ENCODE peak calls at places on chromosomes 5 and 9, in nine cellular contexts. L is C1 segment of cervical spinal cord, M is activated B cell treated with CpG ODN at 0.5 μM for 24 hours, J is lower lobe of right lung, C is head of caudate nucleus, E is epithelial cell of esophagus, O is small intestine, F is AG09319, D is amygdala. B is an unnamed sample.

GRCh38 chr5:553874-554273 is 29.6 kb upstream of the SLC9A3 start:
- DNase-seq in M (no peak), J (no peak), C (peak; percentile 12), E (no peak), L (no peak), D (no peak), F (no peak), O (peak; percentile 74), B (no peak)

GRCh38 chr5:175520321-175520720 is 42.0 kb downstream of the SFXN1 start:
- DNase-seq in O (no peak), D (no peak), L (no peak), E (no peak), M (no peak), J (no peak), F (no peak), C (no peak), B (no peak)

GRCh38 chr5:137751869-137752491 is 2.2 kb downstream of the HNRNPA0 start:
- DNase-seq in E (peak; percentile 80), J (no peak), M (no peak), D (no peak), L (peak; percentile 4), F (peak; percentile 66), O (peak; percentile 69), C (no peak), B (no peak)

GRCh38 chr9:128304971-128305288 is 17.3 kb downstream of the TRUB2 start:
- DNase-seq in M (no peak), F (no peak), D (no peak), L (no peak), E (peak; percentile 49), O (no peak), J (no peak), C (no peak), B (no peak)

GRCh38 chr9:90034071-90034470 is 429.3 kb downstream of the GADD45G start:
- DNase-seq in M (no peak), F (no peak), D (no peak), C (no peak), J (no peak), E (peak; percentile 52), O (no peak), L (no peak), B (no peak)

GRCh38 chr5:35101016-35101415 is 53.3 kb upstream of the AGXT2 start:
- DNase-seq in O (no peak), D (no peak), F (no peak), L (no peak), J (no peak), E (no peak), M (no peak), C (no peak), B (no peak)

GRCh38 chr5:36279054-36279698 is 22.5 kb downstream of the RANBP3L start:
- DNase-seq in C (no peak), M (no peak), E (peak; percentile 30), F (no peak), D (no peak), L (no peak), O (no peak), J (no peak), B (no peak)

GRCh38 chr9:85971731-85972130 is 30.8 kb downstream of the NAA35 start:
- DNase-seq in C (no peak), F (no peak), L (no peak), J (no peak), E (no peak), O (peak; percentile 84), M (no peak), D (no peak), B (no peak)

GRCh38 chr5:7425830-7426229 is 29.9 kb downstream of the ADCY2 start:
- DNase-seq in O (no peak), D (no peak), C (no peak), F (no peak), M (no peak), E (no peak), L (no peak), J (no peak), B (no peak)

GRCh38 chr5:9356306-9356942 is 189.5 kb downstream of the SEMA5A start:
- DNase-seq in D (no peak), C (no peak), L (no peak), O (no peak), M (no peak), J (no peak), F (no peak), E (no peak), B (no peak)

GRCh38 chr9:13322828-13323550 is 43.5 kb upstream of the MPDZ start:
- DNase-seq in O (no peak), C (no peak), M (no peak), E (no peak), L (no peak), J (no peak), D (no peak), F (no peak), B (no peak)

GRCh38 chr9:34651286-34651685 is 699 bp upstream of the IL11RA start:
- DNase-seq in L (no peak), M (no peak), E (no peak), C (no peak), O (peak; percentile 68), J (no peak), F (no peak), D (no peak), B (peak; percentile 55)

GRCh38 chr5:131204964-131205363 is 34.2 kb downstream of the LYRM7 start:
- DNase-seq in D (no peak), M (no peak), F (no peak), E (no peak), L (no peak), J (no peak), C (no peak), O (no peak), B (no peak)

GRCh38 chr9:104758974-104759373 is 5.0 kb upstream of the NIPSNAP3B start:
- DNase-seq in L (no peak), D (no peak), M (no peak), F (no peak), O (no peak), E (no peak), C (no peak), J (no peak), B (no peak)

GRCh38 chr9:22389271-22389670 is 57.4 kb upstream of the DMRTA1 start:
- DNase-seq in C (no peak), J (no peak), O (no peak), E (no peak), L (no peak), D (no peak), M (no peak), F (no peak), B (no peak)

GRCh38 chr9:6877671-6878161 is 119.9 kb downstream of the KDM4C start:
- DNase-seq in O (no peak), L (no peak), J (no peak), D (no peak), M (no peak), E (peak; percentile 64), C (no peak), F (peak; percentile 0), B (no peak)

GRCh38 chr5:132495063-132495671 is 4.6 kb upstream of the IRF1 start:
- DNase-seq in C (no peak), E (no peak), M (peak; percentile 16), F (no peak), O (no peak), J (no peak), L (no peak), D (no peak), B (peak; percentile 19)

GRCh38 chr9:110069326-110070248 is 138.4 kb downstream of the C9orf152 start:
- DNase-seq in C (no peak), F (peak; percentile 84), E (peak; percentile 63), O (no peak), D (no peak), L (no peak), M (no peak), J (peak; percentile 66), B (no peak)

GRCh38 chr5:154857534-154858250 is 735 bp upstream of the CNOT8 start:
- DNase-seq in F (peak; percentile 93), L (peak; percentile 99), O (peak; percentile 94), M (peak; percentile 75), J (peak; percentile 97), D (peak; percentile 90), C (peak; percentile 93), E (peak; percentile 88), B (peak; percentile 96)

GRCh38 chr9:114409103-114409780 is 21.5 kb upstream of the AKNA start:
- DNase-seq in M (no peak), C (no peak), O (no peak), J (no peak), L (no peak), D (no peak), F (peak; percentile 11), E (peak; percentile 53), B (no peak)

GRCh38 chr9:80204054-80204453 is 632.3 kb downstream of the TLE4 start:
- DNase-seq in F (no peak), E (peak; percentile 48), M (no peak), L (no peak), O (no peak), J (no peak), C (no peak), D (no peak), B (no peak)

GRCh38 chr5:51829691-51830090 is 446.4 kb downstream of the ISL1 start:
- DNase-seq in O (no peak), F (no peak), J (no peak), E (peak; percentile 44), M (no peak), L (no peak), C (no peak), D (no peak), B (no peak)

GRCh38 chr5:6719417-6719816 is 6.2 kb downstream of the TENT4A start:
- DNase-seq in E (no peak), M (no peak), L (no peak), C (no peak), F (no peak), D (no peak), J (no peak), O (no peak), B (no peak)

GRCh38 chr5:145237843-145238242 is 597.3 kb downstream of the PRELID2 start:
- DNase-seq in E (peak; percentile 83), O (peak; percentile 73), L (no peak), D (no peak), M (no peak), C (no peak), F (no peak), J (no peak), B (no peak)

GRCh38 chr9:90421786-90422185 is 220.8 kb downstream of the DIRAS2 start:
- DNase-seq in M (no peak), F (no peak), E (no peak), L (no peak), O (no peak), C (no peak), D (no peak), J (no peak), B (no peak)

GRCh38 chr5:149621415-149622098 is 40.3 kb downstream of the ARHGEF37 start:
- DNase-seq in M (no peak), O (no peak), L (no peak), C (no peak), D (no peak), E (no peak), J (no peak), F (no peak), B (no peak)

GRCh38 chr9:91428431-91428830 is 4.8 kb upstream of the NFIL3 start:
- DNase-seq in F (no peak), M (no peak), D (no peak), E (no peak), L (no peak), C (no peak), J (no peak), O (no peak), B (no peak)

GRCh38 chr5:160471761-160472160 is 50.1 kb downstream of the PTTG1 start:
- DNase-seq in J (no peak), M (no peak), E (no peak), D (no peak), L (no peak), C (no peak), O (no peak), F (no peak), B (no peak)

GRCh38 chr9:112130347-112130746 is 44.8 kb downstream of the SUSD1 start:
- DNase-seq in O (no peak), C (no peak), F (no peak), M (no peak), E (no peak), J (no peak), D (no peak), L (no peak), B (no peak)

B was measured in heart left ventricle.